ENCODE peak calls at places on chromosomes 7 and 10, in five cellular contexts. K, G, E, A and W are unnamed samples.
A peak's percentile ranks its signal among the peaks of the same experiment; 100 is the strongest.

GRCh38 chr10:131261890-131262289 is 49.6 kb downstream of the TCERG1L start:
- DNase-seq in K (no peak), G (peak; percentile 20), E (no peak), A (no peak), W (no peak)

GRCh38 chr10:94725871-94726270 is 36.6 kb upstream of the CYP2C19 start:
- DNase-seq in K (peak; percentile 2), G (no peak), E (no peak), A (no peak), W (no peak)

GRCh38 chr7:2405601-2406345 is 2.4 kb downstream of the CHST12 start:
- DNase-seq in K (no peak), G (no peak), E (peak; percentile 60), A (no peak), W (no peak)

GRCh38 chr10:77195101-77195500 is 442.5 kb downstream of the KCNMA1 start:
- DNase-seq in K (peak; percentile 97), G (no peak), E (no peak), A (no peak), W (peak; percentile 85)

GRCh38 chr10:103124420-103125096 is 68.5 kb downstream of the NT5C2 start:
- DNase-seq in K (no peak), G (no peak), E (no peak), A (no peak), W (no peak)

GRCh38 chr7:6917258-6917657 is 91.2 kb upstream of the CCZ1B start:
- DNase-seq in K (no peak), G (no peak), E (no peak), A (no peak), W (no peak)

GRCh38 chr10:74770400-74770799 is 56.0 kb upstream of the KAT6B start:
- DNase-seq in K (no peak), G (no peak), E (no peak), A (no peak), W (peak; percentile 19)

GRCh38 chr10:73998623-73999622 is 1.0 kb downstream of the VCL start:
- DNase-seq in K (peak; percentile 95), G (peak; percentile 75), E (no peak), A (peak; percentile 58), W (peak; percentile 89)

GRCh38 chr10:79415736-79416577 is 29.5 kb downstream of the ZCCHC24 start:
- DNase-seq in K (no peak), G (no peak), E (no peak), A (no peak), W (no peak)

GRCh38 chr7:2143450-2143849 is 89.3 kb downstream of the MAD1L1 start:
- DNase-seq in K (no peak), G (no peak), E (no peak), A (no peak), W (no peak)

GRCh38 chr10:125605167-125605566 is 77.8 kb downstream of the TEX36 start:
- DNase-seq in K (peak; percentile 64), G (no peak), E (no peak), A (no peak), W (no peak)

GRCh38 chr10:129850790-129851189 is 113.3 kb downstream of the EBF3 start:
- DNase-seq in K (no peak), G (peak; percentile 16), E (no peak), A (no peak), W (no peak)

GRCh38 chr7:74407958-74408357 is 45.7 kb upstream of the GTF2IRD1 start:
- DNase-seq in K (no peak), G (no peak), E (no peak), A (no peak), W (no peak)

GRCh38 chr10:5545778-5546710 is 21.3 kb downstream of the CALML3 start:
- DNase-seq in K (peak; percentile 88), G (no peak), E (no peak), A (no peak), W (no peak)

GRCh38 chr7:126804604-126805003 is 448.1 kb downstream of the GRM8 start:
- DNase-seq in K (no peak), G (no peak), E (no peak), A (no peak), W (no peak)

GRCh38 chr10:124356706-124357582 is 61.8 kb downstream of the OAT start:
- DNase-seq in K (peak; percentile 45), G (peak; percentile 38), E (no peak), A (peak; percentile 48), W (no peak)

GRCh38 chr10:128456271-128456670 is 330.0 kb upstream of the MKI67 start:
- DNase-seq in K (no peak), G (no peak), E (no peak), A (no peak), W (no peak)

GRCh38 chr7:22333680-22334141 is 23.2 kb downstream of the RAPGEF5 start:
- DNase-seq in K (no peak), G (no peak), E (no peak), A (no peak), W (no peak)

GRCh38 chr10:120420421-120420820 is 36.6 kb upstream of the PLPP4 start:
- DNase-seq in K (peak; percentile 66), G (no peak), E (no peak), A (no peak), W (no peak)

GRCh38 chr10:118615888-118616287 is 20.4 kb upstream of the PRLHR start:
- DNase-seq in K (no peak), G (no peak), E (no peak), A (no peak), W (no peak)

GRCh38 chr10:48973065-48973464 is 33.4 kb upstream of the LRRC18 start:
- DNase-seq in K (peak; percentile 21), G (no peak), E (no peak), A (no peak), W (no peak)

GRCh38 chr7:93958216-93958615 is 36.7 kb downstream of the GNG11 start:
- DNase-seq in K (peak; percentile 42), G (no peak), E (no peak), A (no peak), W (peak; percentile 3)

GRCh38 chr7:105934577-105935185 is 28.4 kb upstream of the CDHR3 start:
- DNase-seq in K (peak; percentile 30), G (peak; percentile 56), E (no peak), A (peak; percentile 66), W (peak; percentile 80)